ENCODE peak calls at places on chromosomes 5 and 9, in six cellular contexts. B is IMR-90, K is H1, J is mesendoderm, U is H9, R is mesenchymal stem cell. H is an unnamed sample.

GRCh38 chr5:133926960-133927615 is 41.3 kb downstream of the C5orf15 start:
- DNase-seq in B (no peak), K (no peak), U (no peak), R (no peak), J (no peak), H (no peak)

GRCh38 chr9:98010450-98010849 is 27.3 kb downstream of the ANP32B start:
- DNase-seq in J (peak; percentile 59), U (peak; percentile 48), R (peak; percentile 13), K (no peak), B (peak; percentile 64), H (no peak)

GRCh38 chr9:98913044-98913443 is 30.7 kb upstream of the COL15A1 start:
- DNase-seq in B (no peak), U (peak; percentile 20), R (no peak), J (no peak), K (no peak), H (no peak)

GRCh38 chr9:124040935-124041816 is 29.6 kb downstream of the LHX2 start:
- DNase-seq in B (no peak), R (no peak), J (no peak), U (peak; percentile 67), K (peak; percentile 93), H (no peak)

GRCh38 chr9:93900971-93901861 is 53.9 kb downstream of the BARX1 start:
- DNase-seq in J (no peak), K (peak; percentile 36), R (no peak), B (no peak), U (peak; percentile 26), H (no peak)

GRCh38 chr5:113093561-113093960 is 117.0 kb downstream of the DCP2 start:
- DNase-seq in J (no peak), U (no peak), B (no peak), K (no peak), R (no peak), H (no peak)

GRCh38 chr9:100355561-100355960 is 2.8 kb upstream of the TEX10 start:
- DNase-seq in K (no peak), U (no peak), J (no peak), R (peak; percentile 9), B (no peak), H (no peak)

GRCh38 chr9:112061152-112061740 is 113.9 kb downstream of the SUSD1 start:
- DNase-seq in B (peak; percentile 99), R (peak; percentile 98), U (no peak), K (no peak), J (peak; percentile 59), H (no peak)

DNA sequence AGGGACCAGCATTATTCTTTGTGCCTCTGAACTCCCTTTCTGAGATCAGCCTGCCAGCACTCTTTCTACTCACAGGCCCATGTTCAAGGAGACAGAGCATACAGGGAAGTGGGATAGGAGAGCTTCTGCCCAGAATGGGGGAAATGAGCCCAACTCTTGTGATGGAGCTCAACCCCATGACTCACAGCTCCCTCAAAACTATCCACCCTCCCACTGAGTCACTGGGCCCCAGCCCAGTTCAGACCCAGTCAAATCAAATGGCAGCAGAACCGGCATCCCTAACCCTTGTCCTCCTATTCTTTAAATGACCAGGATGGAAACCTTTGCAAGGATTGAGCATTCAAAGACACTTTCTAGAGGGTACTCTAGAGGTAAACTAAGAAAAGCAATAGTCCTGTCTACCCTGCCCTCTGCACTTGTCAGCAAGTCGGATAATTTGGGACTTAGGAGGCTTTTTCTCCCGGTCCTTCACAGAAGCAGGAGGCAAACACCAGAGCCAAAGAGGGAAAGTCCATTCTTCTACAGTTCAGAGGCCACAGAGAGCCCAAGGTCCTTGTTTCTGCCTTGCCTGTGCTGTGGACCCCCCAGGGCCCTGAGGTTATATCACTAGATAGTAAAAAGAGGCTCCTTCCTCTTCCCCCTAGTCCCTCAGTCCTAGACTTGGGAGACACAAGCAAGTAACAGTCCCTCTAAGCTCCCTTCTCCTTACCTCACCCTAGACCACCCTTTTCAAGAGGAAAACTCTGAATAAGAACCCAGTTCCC is 3.2 kb downstream of the ATOSB start:
- DNase-seq in U (no peak), B (peak; percentile 64), R (peak; percentile 68), K (no peak), J (no peak), H (no peak)
- H2BK120ac ChIP-seq in U (no peak overlapping the region), B (peak overlapping the region; percentile 89), R (peak overlapping the region; percentile 87), K (no peak overlapping the region), J (no peak overlapping the region), H (no peak overlapping the region)

DNA sequence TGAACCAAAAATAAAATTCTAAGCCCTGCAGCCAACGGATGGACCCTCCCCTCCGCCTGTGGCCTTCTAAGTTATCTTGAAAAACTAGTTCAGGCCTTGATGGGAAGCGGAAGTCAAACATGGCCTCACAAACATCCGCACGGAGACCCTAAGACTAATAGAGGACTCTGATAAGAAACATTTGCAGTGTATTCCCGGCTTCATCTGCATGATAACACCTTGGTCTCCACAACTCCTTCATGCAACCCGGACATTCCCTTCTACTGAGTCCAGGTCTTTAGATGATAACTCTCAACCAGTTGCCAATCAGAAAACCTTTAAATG is 770 bp upstream of the DAP start:
- DNase-seq in J (no peak), R (no peak), B (peak; percentile 15), U (no peak), K (no peak), H (no peak)
- H2BK120ac ChIP-seq in J (no peak overlapping the region), R (peak overlapping the region; percentile 91), B (peak overlapping the region; percentile 88), U (no peak overlapping the region), K (no peak overlapping the region), H (peak overlapping the region; percentile 47)

GRCh38 chr9:106324071-106324470 is 538.9 kb upstream of the ZNF462 start:
- DNase-seq in J (no peak), R (no peak), U (no peak), B (no peak), K (no peak), H (no peak)
- H2BK120ac ChIP-seq in J (no peak overlapping the region), R (no peak overlapping the region), U (no peak overlapping the region), B (no peak overlapping the region), K (no peak overlapping the region), H (no peak overlapping the region)

DNA sequence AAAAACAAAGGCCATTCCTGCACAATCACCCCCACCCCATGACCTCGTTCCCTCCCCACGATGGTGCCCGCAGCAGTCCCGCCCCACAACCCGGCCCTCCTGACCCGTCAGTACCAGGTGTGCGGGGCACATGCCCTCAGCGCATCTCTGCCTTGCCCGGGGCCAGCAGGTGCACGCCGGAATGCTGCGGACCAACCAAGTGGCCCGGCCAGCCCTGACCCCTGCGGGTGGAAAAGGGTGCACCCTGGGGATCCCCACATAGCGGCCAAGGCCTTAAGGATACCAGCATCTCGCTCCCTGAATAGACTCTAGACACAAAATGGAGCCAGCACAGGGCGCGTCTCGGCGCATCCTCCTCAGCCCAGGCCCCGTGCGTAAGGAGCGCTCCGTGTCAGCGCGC is 6.0 kb downstream of the SFXN1 start:
- DNase-seq in B (no peak), U (no peak), R (no peak), K (no peak), J (no peak), H (no peak)
- H2BK120ac ChIP-seq in B (no peak overlapping the region), U (no peak overlapping the region), R (no peak overlapping the region), K (no peak overlapping the region), J (no peak overlapping the region), H (no peak overlapping the region)

GRCh38 chr9:115910899-115911298 is 242.7 kb upstream of the PAPPA start:
- DNase-seq in R (no peak), J (no peak), U (no peak), B (no peak), K (no peak), H (no peak)
- H2BK120ac ChIP-seq in R (no peak overlapping the region), J (no peak overlapping the region), U (no peak overlapping the region), B (no peak overlapping the region), K (no peak overlapping the region), H (no peak overlapping the region)

GRCh38 chr5:178231736-178232123 is 872 bp downstream of the PHYKPL start:
- DNase-seq in K (no peak), B (no peak), U (no peak), J (no peak), R (no peak), H (peak; percentile 11)
- H2BK120ac ChIP-seq in K (no peak overlapping the region), B (no peak overlapping the region), U (no peak overlapping the region), J (no peak overlapping the region), R (peak overlapping the region; percentile 56), H (no peak overlapping the region)

GRCh38 chr5:139391570-139392323 is 2.0 kb upstream of the MZB1 start:
- DNase-seq in R (no peak), B (peak; percentile 28), K (peak; percentile 70), J (no peak), U (no peak), H (no peak)
- H2BK120ac ChIP-seq in R (no peak overlapping the region), B (no peak overlapping the region), K (no peak overlapping the region), J (no peak overlapping the region), U (no peak overlapping the region), H (peak overlapping the region; percentile 91)

DNA sequence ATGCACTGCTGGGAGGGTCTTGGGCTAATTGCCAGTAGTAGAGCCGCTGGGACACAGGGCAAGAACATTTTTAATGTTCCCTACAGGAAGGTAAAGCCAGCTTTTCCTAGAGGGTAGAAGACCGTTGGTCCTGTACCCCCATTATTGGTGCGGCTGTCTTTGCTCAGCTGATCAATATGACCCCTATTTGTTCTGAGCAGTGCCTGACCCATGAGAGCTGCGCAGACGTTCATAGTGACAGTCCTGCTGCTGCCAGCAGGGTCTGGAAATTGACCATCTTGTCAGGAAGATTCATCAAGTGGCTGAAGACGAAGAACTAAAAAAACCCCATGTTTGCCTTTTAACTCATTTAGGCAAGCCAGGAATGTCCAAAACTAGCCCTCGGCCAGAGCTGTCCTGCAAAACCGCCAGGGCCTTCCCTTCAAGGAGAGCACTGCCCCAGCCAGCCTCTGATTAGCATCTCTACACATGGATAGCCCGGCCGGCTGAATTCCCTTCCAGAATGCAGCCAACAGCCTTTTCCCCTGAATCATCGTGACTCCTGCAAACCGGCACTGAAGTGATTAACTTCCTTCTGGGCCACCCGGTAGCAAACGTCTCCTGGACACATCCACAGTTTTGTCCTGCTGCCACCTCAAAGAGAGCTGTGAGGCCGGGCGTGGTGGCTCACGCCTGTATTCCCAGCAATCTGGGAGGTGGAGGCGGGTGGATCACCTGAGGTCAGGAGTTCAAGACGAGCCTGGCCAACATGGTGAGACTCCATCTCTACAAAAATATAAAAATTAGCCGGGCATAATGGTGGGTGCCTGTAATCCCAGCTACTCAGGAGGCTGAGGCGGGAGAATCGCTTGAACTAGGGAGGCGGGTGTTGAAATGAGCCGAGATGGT is 20.9 kb upstream of the EEIG1 start:
- DNase-seq in B (peak; percentile 89), J (peak; percentile 95), U (peak; percentile 76), K (peak; percentile 62), R (peak; percentile 90), H (no peak)
- H2BK120ac ChIP-seq in B (peak overlapping the region; percentile 73), J (no peak overlapping the region), U (no peak overlapping the region), K (no peak overlapping the region), R (peak overlapping the region; percentile 71), H (no peak overlapping the region)

H was measured in neuronal stem cell.